ENCODE peak calls at places on chromosome 14, in eight cellular contexts. V is neural crest cell; A is stimulated activated CD8-positive, alpha-beta memory T cell treated with anti-CD3 and anti-CD28 coated beads, Interleukin-15, amount 100 ng/mL, for 1 hour; L is H9; K is choroid plexus epithelial cell; F is dermis blood vessel endothelial cell; O is brain microvascular endothelial cell; S is WERI-Rb-1. M is an unnamed sample.

GRCh38 chr14:30209136-30209535 is 281.5 kb upstream of the PRKD1 start:
- DNase-seq in V (no peak), A (no peak), L (no peak), K (no peak), F (no peak), O (no peak), S (no peak), M (no peak)

GRCh38 chr14:64970776-64971451 is 1.2 kb downstream of the RAB15 start:
- DNase-seq in V (no peak), A (no peak), L (no peak), K (no peak), F (peak), O (no peak), S (no peak), M (no peak)

GRCh38 chr14:65940056-65940735 is 527.7 kb downstream of the FUT8 start:
- DNase-seq in V (peak), A (no peak), L (peak), K (no peak), F (peak), O (no peak), S (peak), M (no peak)

GRCh38 chr14:69363055-69363454 is 35.0 kb downstream of the ERH start:
- DNase-seq in V (peak), A (no peak), L (peak), K (peak), F (peak), O (peak), S (peak), M (no peak)

GRCh38 chr14:93064411-93065271 is 51.1 kb downstream of the ITPK1 start:
- DNase-seq in V (no peak), A (no peak), L (no peak), K (peak), F (no peak), O (peak), S (no peak), M (no peak)

GRCh38 chr14:97603201-97603600 is 806.0 kb downstream of the VRK1 start:
- DNase-seq in V (no peak), A (peak), L (no peak), K (no peak), F (no peak), O (no peak), S (no peak), M (no peak)

GRCh38 chr14:59101441-59101840 is 87.0 kb upstream of the DAAM1 start:
- DNase-seq in V (no peak), A (no peak), L (no peak), K (no peak), F (no peak), O (no peak), S (no peak), M (no peak)

GRCh38 chr14:50451854-50452253 is 55.2 kb upstream of the CDKL1 start:
- DNase-seq in V (no peak), A (no peak), L (no peak), K (peak), F (no peak), O (no peak), S (no peak), M (no peak)

GRCh38 chr14:37796703-37797416 is 201.4 kb downstream of the TTC6 start:
- DNase-seq in V (no peak), A (no peak), L (no peak), K (no peak), F (no peak), O (no peak), S (no peak), M (no peak)

GRCh38 chr14:99604766-99605298 is 825 bp upstream of the CCDC85C start:
- DNase-seq in V (peak), A (no peak), L (no peak), K (peak), F (peak), O (no peak), S (peak), M (no peak)

GRCh38 chr14:74911704-74912103 is 11.4 kb downstream of the RPS6KL1 start:
- DNase-seq in V (no peak), A (no peak), L (no peak), K (no peak), F (no peak), O (no peak), S (no peak), M (no peak)

GRCh38 chr14:66405158-66405557 is 81.0 kb upstream of the CCDC196 start:
- DNase-seq in V (no peak), A (no peak), L (peak), K (peak), F (peak), O (peak), S (no peak), M (no peak)

GRCh38 chr14:100629696-100630095 is 42.5 kb upstream of the BEGAIN start:
- DNase-seq in V (no peak), A (no peak), L (no peak), K (no peak), F (no peak), O (no peak), S (no peak), M (no peak)

GRCh38 chr14:74531467-74531866 is 37.9 kb downstream of the ISCA2 start:
- DNase-seq in V (no peak), A (no peak), L (peak), K (peak), F (peak), O (peak), S (peak), M (no peak)

GRCh38 chr14:55814873-55815272 is 234.9 kb downstream of the KTN1 start:
- DNase-seq in V (no peak), A (no peak), L (no peak), K (no peak), F (peak), O (no peak), S (no peak), M (no peak)

GRCh38 chr14:95531473-95531872 is 3.4 kb upstream of the GLRX5 start:
- DNase-seq in V (no peak), A (no peak), L (no peak), K (peak), F (peak), O (peak), S (no peak), M (no peak)

GRCh38 chr14:69671365-69672050 is 60.1 kb downstream of the SUSD6 start:
- DNase-seq in V (no peak), A (no peak), L (no peak), K (no peak), F (no peak), O (no peak), S (peak), M (no peak)